ENCODE peak calls at places on chromosomes 5 and 9, in six cellular contexts. One of them, this sample, is unnamed.

GRCh38 chr5:173781826-173782670 is 106.1 kb upstream of the CPEB4 start:
- DNase-seq in CD8-positive, alpha-beta memory T cell: peak
- DNase-seq in stimulated activated CD4-positive, alpha-beta T cell treated with anti-CD3 and anti-CD28 coated beads, Interleukin-4, amount 100 ng/mL, for 4 hours: peak
- DNase-seq in AG04449: peak
- DNase-seq in HEK293T: no peak
- DNase-seq in LHCN-M2: peak
- DNase-seq in this sample: peak

GRCh38 chr5:73633060-73633459 is 7.1 kb downstream of the ARHGEF28 start:
- DNase-seq in stimulated activated CD4-positive, alpha-beta T cell treated with anti-CD3 and anti-CD28 coated beads, Interleukin-4, amount 100 ng/mL, for 4 hours: no peak
- DNase-seq in CD8-positive, alpha-beta memory T cell: no peak
- DNase-seq in LHCN-M2: peak
- DNase-seq in HEK293T: no peak
- DNase-seq in AG04449: no peak
- DNase-seq in this sample: peak

GRCh38 chr5:151275803-151276202 is 22.8 kb downstream of the GM2A start:
- DNase-seq in HEK293T: no peak
- DNase-seq in CD8-positive, alpha-beta memory T cell: no peak
- DNase-seq in AG04449: no peak
- DNase-seq in stimulated activated CD4-positive, alpha-beta T cell treated with anti-CD3 and anti-CD28 coated beads, Interleukin-4, amount 100 ng/mL, for 4 hours: no peak
- DNase-seq in LHCN-M2: no peak
- DNase-seq in this sample: no peak

GRCh38 chr9:126378761-126379160 is 52.1 kb downstream of the MVB12B start:
- DNase-seq in stimulated activated CD4-positive, alpha-beta T cell treated with anti-CD3 and anti-CD28 coated beads, Interleukin-4, amount 100 ng/mL, for 4 hours: no peak
- DNase-seq in AG04449: no peak
- DNase-seq in LHCN-M2: no peak
- DNase-seq in CD8-positive, alpha-beta memory T cell: no peak
- DNase-seq in HEK293T: no peak
- DNase-seq in this sample: no peak

GRCh38 chr5:33148076-33148501 is 292.7 kb upstream of the TARS1 start:
- DNase-seq in CD8-positive, alpha-beta memory T cell: no peak
- DNase-seq in LHCN-M2: peak
- DNase-seq in AG04449: peak
- DNase-seq in stimulated activated CD4-positive, alpha-beta T cell treated with anti-CD3 and anti-CD28 coated beads, Interleukin-4, amount 100 ng/mL, for 4 hours: no peak
- DNase-seq in HEK293T: no peak
- DNase-seq in this sample: peak

GRCh38 chr5:123120197-123120596 is 31.2 kb downstream of the PRDM6 start:
- DNase-seq in HEK293T: peak
- DNase-seq in LHCN-M2: peak
- DNase-seq in CD8-positive, alpha-beta memory T cell: no peak
- DNase-seq in AG04449: no peak
- DNase-seq in stimulated activated CD4-positive, alpha-beta T cell treated with anti-CD3 and anti-CD28 coated beads, Interleukin-4, amount 100 ng/mL, for 4 hours: no peak
- DNase-seq in this sample: peak

GRCh38 chr9:124968238-124968637 is 27.4 kb upstream of the GOLGA1 start:
- DNase-seq in HEK293T: no peak
- DNase-seq in LHCN-M2: no peak
- DNase-seq in CD8-positive, alpha-beta memory T cell: no peak
- DNase-seq in AG04449: no peak
- DNase-seq in stimulated activated CD4-positive, alpha-beta T cell treated with anti-CD3 and anti-CD28 coated beads, Interleukin-4, amount 100 ng/mL, for 4 hours: no peak
- DNase-seq in this sample: no peak

GRCh38 chr9:99560561-99560960 is 261.1 kb upstream of the NR4A3 start:
- DNase-seq in LHCN-M2: no peak
- DNase-seq in HEK293T: no peak
- DNase-seq in stimulated activated CD4-positive, alpha-beta T cell treated with anti-CD3 and anti-CD28 coated beads, Interleukin-4, amount 100 ng/mL, for 4 hours: no peak
- DNase-seq in AG04449: no peak
- DNase-seq in CD8-positive, alpha-beta memory T cell: no peak
- DNase-seq in this sample: no peak

GRCh38 chr5:177458122-177458681 is 11.6 kb downstream of the PRR7 start:
- DNase-seq in LHCN-M2: no peak
- DNase-seq in stimulated activated CD4-positive, alpha-beta T cell treated with anti-CD3 and anti-CD28 coated beads, Interleukin-4, amount 100 ng/mL, for 4 hours: no peak
- DNase-seq in CD8-positive, alpha-beta memory T cell: no peak
- DNase-seq in HEK293T: no peak
- DNase-seq in AG04449: no peak
- DNase-seq in this sample: no peak

GRCh38 chr5:122493776-122494518 is 181.9 kb downstream of the SNCAIP start:
- DNase-seq in CD8-positive, alpha-beta memory T cell: no peak
- DNase-seq in HEK293T: no peak
- DNase-seq in stimulated activated CD4-positive, alpha-beta T cell treated with anti-CD3 and anti-CD28 coated beads, Interleukin-4, amount 100 ng/mL, for 4 hours: no peak
- DNase-seq in AG04449: no peak
- DNase-seq in LHCN-M2: no peak
- DNase-seq in this sample: no peak

GRCh38 chr9:116855881-116856662 is 169.0 kb downstream of the TRIM32 start:
- DNase-seq in stimulated activated CD4-positive, alpha-beta T cell treated with anti-CD3 and anti-CD28 coated beads, Interleukin-4, amount 100 ng/mL, for 4 hours: no peak
- DNase-seq in AG04449: no peak
- DNase-seq in LHCN-M2: no peak
- DNase-seq in HEK293T: no peak
- DNase-seq in CD8-positive, alpha-beta memory T cell: no peak
- DNase-seq in this sample: no peak

GRCh38 chr5:13278148-13278547 is 666.3 kb downstream of the DNAH5 start:
- DNase-seq in LHCN-M2: peak
- DNase-seq in CD8-positive, alpha-beta memory T cell: no peak
- DNase-seq in stimulated activated CD4-positive, alpha-beta T cell treated with anti-CD3 and anti-CD28 coated beads, Interleukin-4, amount 100 ng/mL, for 4 hours: no peak
- DNase-seq in AG04449: no peak
- DNase-seq in HEK293T: peak
- DNase-seq in this sample: no peak

GRCh38 chr9:112605518-112605917 is 112.4 kb downstream of the INIP start:
- DNase-seq in HEK293T: no peak
- DNase-seq in stimulated activated CD4-positive, alpha-beta T cell treated with anti-CD3 and anti-CD28 coated beads, Interleukin-4, amount 100 ng/mL, for 4 hours: no peak
- DNase-seq in LHCN-M2: no peak
- DNase-seq in AG04449: no peak
- DNase-seq in CD8-positive, alpha-beta memory T cell: no peak
- DNase-seq in this sample: no peak

GRCh38 chr5:130992621-130993020 is 172.4 kb downstream of the HINT1 start:
- DNase-seq in LHCN-M2: no peak
- DNase-seq in stimulated activated CD4-positive, alpha-beta T cell treated with anti-CD3 and anti-CD28 coated beads, Interleukin-4, amount 100 ng/mL, for 4 hours: no peak
- DNase-seq in HEK293T: no peak
- DNase-seq in CD8-positive, alpha-beta memory T cell: no peak
- DNase-seq in AG04449: no peak
- DNase-seq in this sample: no peak

GRCh38 chr5:132825165-132825823 is 5.2 kb downstream of the SHROOM1 start:
- DNase-seq in HEK293T: no peak
- DNase-seq in LHCN-M2: no peak
- DNase-seq in stimulated activated CD4-positive, alpha-beta T cell treated with anti-CD3 and anti-CD28 coated beads, Interleukin-4, amount 100 ng/mL, for 4 hours: no peak
- DNase-seq in AG04449: no peak
- DNase-seq in CD8-positive, alpha-beta memory T cell: no peak
- DNase-seq in this sample: no peak

GRCh38 chr5:178431063-178431776 is 159.0 kb downstream of the COL23A1 start:
- DNase-seq in AG04449: no peak
- DNase-seq in stimulated activated CD4-positive, alpha-beta T cell treated with anti-CD3 and anti-CD28 coated beads, Interleukin-4, amount 100 ng/mL, for 4 hours: no peak
- DNase-seq in HEK293T: no peak
- DNase-seq in CD8-positive, alpha-beta memory T cell: no peak
- DNase-seq in LHCN-M2: no peak
- DNase-seq in this sample: no peak

GRCh38 chr9:109317979-109318671 is 2.7 kb downstream of the EPB41L4B start:
- DNase-seq in AG04449: no peak
- DNase-seq in HEK293T: no peak
- DNase-seq in stimulated activated CD4-positive, alpha-beta T cell treated with anti-CD3 and anti-CD28 coated beads, Interleukin-4, amount 100 ng/mL, for 4 hours: no peak
- DNase-seq in LHCN-M2: no peak
- DNase-seq in CD8-positive, alpha-beta memory T cell: no peak
- DNase-seq in this sample: no peak

GRCh38 chr9:86945868-86946711 is 1.2 kb downstream of the GAS1 start:
- DNase-seq in HEK293T: peak
- DNase-seq in LHCN-M2: peak
- DNase-seq in CD8-positive, alpha-beta memory T cell: peak
- DNase-seq in stimulated activated CD4-positive, alpha-beta T cell treated with anti-CD3 and anti-CD28 coated beads, Interleukin-4, amount 100 ng/mL, for 4 hours: peak
- DNase-seq in AG04449: no peak
- DNase-seq in this sample: peak

GRCh38 chr9:109012876-109013677 is at the start of gene CTNNAL1:
- DNase-seq in CD8-positive, alpha-beta memory T cell: peak
- DNase-seq in AG04449: no peak
- DNase-seq in LHCN-M2: peak
- DNase-seq in HEK293T: peak
- DNase-seq in stimulated activated CD4-positive, alpha-beta T cell treated with anti-CD3 and anti-CD28 coated beads, Interleukin-4, amount 100 ng/mL, for 4 hours: peak
- DNase-seq in this sample: no peak